ENCODE peak calls at places on chromosomes 13 and 19, in five cellular contexts. T, V, L, F and M are unnamed samples.

GRCh38 chr13:50378513-50378970 is 363.3 kb downstream of the KCNRG start:
- DNase-seq in T (no peak), V (no peak), L (no peak), F (no peak), M (no peak)

GRCh38 chr13:51988988-51989618 is 22.1 kb downstream of the ATP7B start:
- DNase-seq in V (no peak), F (peak), L (no peak), T (no peak), M (no peak)

GRCh38 chr13:72463561-72463960 is 263.9 kb downstream of the MZT1 start:
- DNase-seq in L (no peak), F (no peak), V (no peak), T (no peak), M (no peak)

GRCh38 chr19:32830231-32831014 is 39.1 kb downstream of the SLC7A9 start:
- DNase-seq in F (no peak), T (no peak), V (no peak), L (peak), M (no peak)

GRCh38 chr13:111177803-111178389 is 62.8 kb downstream of the ARHGEF7 start:
- DNase-seq in V (no peak), T (no peak), L (peak), F (no peak), M (no peak)

GRCh38 chr19:43700368-43701015 is 15.4 kb upstream of the IRGC start:
- DNase-seq in F (no peak), T (no peak), L (peak), V (no peak), M (no peak)

GRCh38 chr13:86002921-86003488 is 203.8 kb upstream of the SLITRK6 start:
- DNase-seq in T (no peak), F (no peak), V (no peak), L (no peak), M (no peak)

GRCh38 chr19:15331419-15332310 is 674 bp downstream of the BRD4 start:
- DNase-seq in F (no peak), T (no peak), L (no peak), V (peak), M (peak)

GRCh38 chr13:29884671-29885424 is 34.4 kb upstream of the UBL3 start:
- DNase-seq in F (peak), V (no peak), T (no peak), L (peak), M (no peak)

DNA sequence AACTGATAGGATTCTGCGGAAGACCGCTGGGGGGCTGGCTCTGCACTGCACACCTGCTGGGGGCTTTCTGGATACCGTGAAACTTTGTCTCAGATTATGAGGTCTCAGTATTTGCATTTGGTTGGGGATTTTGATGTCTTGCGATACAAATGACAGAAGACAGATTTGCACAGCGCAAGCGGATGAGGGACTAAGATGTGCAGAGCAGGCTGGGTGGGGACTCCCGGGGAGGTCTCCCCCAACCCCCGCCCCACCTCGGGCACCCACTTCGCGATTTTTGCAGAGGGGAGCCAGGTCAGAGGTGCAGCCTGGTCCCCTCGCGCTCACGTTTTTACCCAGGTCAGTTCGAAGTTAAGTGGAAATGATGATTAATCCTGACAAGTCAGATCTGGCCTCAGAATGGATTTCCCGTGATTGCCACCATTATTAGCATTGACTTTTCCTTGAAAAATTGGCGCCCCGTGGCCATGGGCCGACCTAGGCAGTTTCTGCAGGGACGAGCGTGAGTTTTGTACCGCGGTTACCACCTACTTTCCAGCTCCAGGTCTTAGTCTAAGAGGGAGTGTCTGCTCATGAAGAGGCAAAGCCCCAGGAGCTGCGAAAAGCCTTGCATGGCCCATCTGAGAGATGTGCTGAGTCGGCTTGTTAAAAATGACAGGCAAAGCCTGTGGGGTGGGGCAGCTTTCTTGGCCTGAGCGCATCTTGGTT is 1.3 kb upstream of the GJB2 start:
- DNase-seq in F (no peak), V (no peak), L (no peak), T (no peak), M (no peak)
- H3K27ac ChIP-seq in F (no peak), V (no peak), L (no peak), T (no peak), M (no peak)

GRCh38 chr13:109606404-109607028 is 179.9 kb downstream of the IRS2 start:
- DNase-seq in T (no peak), V (no peak), L (no peak), F (no peak), M (no peak)
- TF ChIP-seq MAFK in T (no peak), V (no peak), L (no peak), F (no peak), M (no peak)

GRCh38 chr13:45413826-45414312 is 4.3 kb downstream of the SLC25A30 start:
- DNase-seq in L (no peak), F (no peak), V (no peak), T (no peak), M (no peak)
- H3K27ac ChIP-seq in L (no peak), F (no peak), V (peak), T (no peak), M (peak)

DNA sequence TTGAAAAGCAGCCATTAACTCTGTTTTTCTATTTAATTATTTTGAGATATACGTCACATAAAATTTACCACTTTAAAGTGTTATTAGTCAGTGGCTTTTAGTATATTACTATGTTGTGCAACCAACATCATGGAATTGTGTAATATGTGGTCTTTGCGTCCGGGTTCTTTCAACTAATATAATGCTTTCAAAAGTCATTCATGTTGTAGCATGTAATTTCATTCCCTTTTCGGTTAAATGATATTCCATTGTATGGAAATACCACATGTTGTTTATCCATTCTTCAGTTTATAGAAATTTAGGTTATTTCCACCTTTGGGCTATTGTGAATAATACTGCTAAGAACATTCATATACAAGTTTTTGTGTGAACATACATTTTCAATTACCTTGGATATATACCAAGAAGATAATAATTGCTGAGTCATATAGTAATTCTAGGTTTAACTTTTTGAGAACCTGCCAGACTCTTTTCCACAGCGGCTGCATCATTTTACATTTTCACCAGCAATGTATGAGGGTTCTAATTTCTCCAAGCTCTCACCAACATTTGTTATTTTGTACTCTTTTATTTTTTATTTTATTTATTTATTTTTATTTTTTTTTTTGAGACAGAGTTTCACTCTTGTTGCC is 28.1 kb upstream of the CLDN10 start:
- DNase-seq in L (no peak), T (no peak), V (no peak), F (no peak), M (no peak)
- TF ChIP-seq MAFK in L (peak), T (no peak), V (peak), F (peak), M (peak)

GRCh38 chr13:46171739-46172138 is 10.2 kb downstream of the LCP1 start:
- DNase-seq in L (no peak), V (no peak), T (no peak), F (no peak), M (no peak)
- H3K27ac ChIP-seq in L (no peak), V (no peak), T (no peak), F (no peak), M (no peak)

DNA sequence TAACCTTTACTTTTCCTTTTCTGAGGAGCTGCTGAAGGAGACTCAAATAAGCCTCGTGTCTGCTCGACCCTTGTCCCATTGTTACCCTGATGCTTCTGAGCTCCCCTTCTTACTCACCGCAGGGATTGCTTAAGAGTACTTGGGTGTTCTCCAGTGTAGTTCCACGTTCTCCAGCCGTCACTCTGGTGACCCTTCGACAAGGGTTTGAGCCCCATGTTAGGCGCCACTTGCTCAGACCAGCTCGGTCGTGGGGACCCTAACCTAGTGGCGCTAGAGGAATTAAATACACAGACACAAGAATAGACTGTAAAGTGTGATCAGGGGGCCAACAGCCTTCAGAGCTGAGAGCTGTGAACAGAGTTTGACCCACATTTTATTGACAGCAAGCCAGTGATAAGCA is 10.3 kb downstream of the ZNF480 start:
- DNase-seq in L (peak), T (no peak), F (no peak), V (peak), M (peak)
- TF ChIP-seq MAFK in L (no peak), T (no peak), F (no peak), V (no peak), M (no peak)

GRCh38 chr19:56142087-56142787 is 1.1 kb downstream of the ZNF444 start:
- DNase-seq in L (no peak), F (peak), T (no peak), V (no peak), M (no peak)

GRCh38 chr19:56141416-56141992 is 417 bp downstream of the ZNF444 start:
- DNase-seq in L (no peak), T (no peak), F (no peak), V (peak), M (no peak)

GRCh38 chr19:56140583-56141415 is at the start of gene ZNF444:
- DNase-seq in F (peak), L (peak), V (peak), T (peak), M (peak)

GRCh38 chr19:56138069-56138468 is 3.0 kb upstream of the ZNF444 start:
- DNase-seq in L (no peak), T (no peak), F (peak), V (no peak), M (no peak)

GRCh38 chr19:56139847-56140582 is 1.1 kb upstream of the ZNF444 start:
- DNase-seq in L (no peak), V (peak), F (no peak), T (no peak), M (peak)
- H3K27ac ChIP-seq in L (peak), V (peak), F (peak), T (peak), M (peak)